ENCODE peak calls at places on chromosomes 7 and 10, in five cellular contexts. V is mucosa of descending colon, D is tibial artery, Z is body of pancreas, O is thoracic aorta. A is an unnamed sample.

GRCh38 chr10:370222-370825 is 235.1 kb downstream of the ZMYND11 start:
- DNase-seq in Z (no peak), O (no peak), V (no peak), D (no peak), A (no peak)

GRCh38 chr10:35789996-35790395 is 147.9 kb upstream of the FZD8 start:
- DNase-seq in V (no peak), Z (no peak), D (no peak), O (no peak), A (no peak)

GRCh38 chr10:108817572-108817971 is 1105.7 kb downstream of the XPNPEP1 start:
- DNase-seq in V (no peak), D (no peak), O (no peak), Z (no peak), A (no peak)

GRCh38 chr7:55657654-55658053 is 85.4 kb upstream of the VOPP1 start:
- DNase-seq in D (no peak), Z (no peak), V (no peak), O (no peak), A (peak)

GRCh38 chr10:68242051-68242450 is 10.1 kb upstream of the ATOH7 start:
- DNase-seq in V (no peak), Z (no peak), O (no peak), D (no peak), A (no peak)

GRCh38 chr7:151013728-151014497 is 10.4 kb downstream of the ATG9B start:
- DNase-seq in V (peak), Z (peak), D (no peak), O (peak), A (peak)

GRCh38 chr7:101816499-101817030 is 861 bp upstream of the CUX1 start:
- DNase-seq in Z (peak), O (no peak), D (peak), V (peak), A (peak)

GRCh38 chr7:121761399-121761798 is 111.6 kb upstream of the PTPRZ1 start:
- DNase-seq in Z (no peak), D (no peak), V (no peak), O (no peak), A (no peak)

GRCh38 chr10:132615346-132616169 is 78.0 kb downstream of the INPP5A start:
- DNase-seq in D (no peak), O (no peak), Z (peak), V (peak), A (no peak)

GRCh38 chr10:119862524-119862923 is 10.1 kb downstream of the MCMBP start:
- DNase-seq in O (no peak), D (no peak), V (no peak), Z (no peak), A (peak)

GRCh38 chr7:115731796-115732471 is 298.6 kb downstream of the TFEC start:
- DNase-seq in Z (no peak), V (no peak), D (no peak), O (no peak), A (no peak)

GRCh38 chr10:101367569-101368453 is 13.8 kb downstream of the BTRC start:
- DNase-seq in O (no peak), V (no peak), D (no peak), Z (no peak), A (no peak)

GRCh38 chr7:112566392-112567324 is 85.9 kb downstream of the LSMEM1 start:
- DNase-seq in V (no peak), O (no peak), Z (no peak), D (no peak), A (no peak)

GRCh38 chr7:82623812-82624211 is 180.2 kb upstream of the CACNA2D1 start:
- DNase-seq in V (no peak), O (no peak), Z (no peak), D (no peak), A (no peak)

GRCh38 chr7:76191783-76192240 is 9.9 kb upstream of the SRRM3 start:
- DNase-seq in V (no peak), D (no peak), Z (no peak), O (no peak), A (peak)

GRCh38 chr7:15667999-15668398 is 18.5 kb downstream of the MEOX2 start:
- DNase-seq in Z (no peak), O (no peak), D (no peak), V (no peak), A (no peak)

GRCh38 chr7:455110-455928 is 64.3 kb downstream of the PDGFA start:
- DNase-seq in O (peak), V (peak), D (peak), Z (peak), A (no peak)

DNA sequence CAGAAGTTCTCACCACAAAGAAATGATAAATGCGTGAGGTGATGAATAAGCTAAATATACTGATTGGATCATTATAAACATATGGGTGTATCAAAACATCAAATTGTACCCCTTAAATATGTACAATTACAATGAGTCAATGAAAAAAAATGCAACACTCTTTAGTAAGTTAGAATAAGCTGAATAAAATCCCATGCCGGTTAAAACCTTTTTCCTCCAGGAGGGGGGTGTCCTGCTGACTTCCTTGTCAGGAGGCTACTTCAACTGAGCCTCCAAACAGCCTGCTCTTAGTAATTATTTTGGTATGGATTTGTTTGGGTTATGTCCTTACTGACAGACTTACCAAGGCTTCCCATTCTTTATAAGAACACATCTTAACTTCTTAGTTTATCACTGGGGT is 649.1 kb downstream of the INHBA start:
- DNase-seq in Z (no peak), V (no peak), D (no peak), O (no peak), A (no peak)
- TF ChIP-seq CTCF in Z (no peak), V (no peak), D (no peak), O (no peak), A (no peak)

DNA sequence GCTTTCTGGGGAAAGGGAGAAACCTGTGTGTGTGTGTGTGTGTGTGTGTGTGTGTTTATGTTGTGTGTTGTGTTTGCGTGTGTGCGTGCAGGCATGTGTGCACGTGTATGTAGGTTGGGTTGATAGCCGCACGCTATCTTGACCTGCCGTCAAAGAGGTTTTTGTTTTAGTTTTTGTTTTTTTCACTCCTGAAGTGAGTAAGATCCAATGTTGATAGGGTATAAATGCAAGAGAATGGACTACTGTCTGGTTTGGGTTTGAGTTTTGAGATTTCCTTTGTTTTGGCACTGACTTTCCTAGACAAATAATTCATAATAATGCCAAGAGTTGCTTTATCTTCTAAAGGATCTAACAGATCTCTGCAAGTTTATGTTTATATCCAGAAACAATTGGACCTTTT is 27.8 kb downstream of the POU6F2 start:
- DNase-seq in D (no peak), Z (no peak), O (no peak), V (no peak), A (no peak)
- TF ChIP-seq CTCF in D (no peak), Z (no peak), O (no peak), V (no peak), A (no peak)

DNA sequence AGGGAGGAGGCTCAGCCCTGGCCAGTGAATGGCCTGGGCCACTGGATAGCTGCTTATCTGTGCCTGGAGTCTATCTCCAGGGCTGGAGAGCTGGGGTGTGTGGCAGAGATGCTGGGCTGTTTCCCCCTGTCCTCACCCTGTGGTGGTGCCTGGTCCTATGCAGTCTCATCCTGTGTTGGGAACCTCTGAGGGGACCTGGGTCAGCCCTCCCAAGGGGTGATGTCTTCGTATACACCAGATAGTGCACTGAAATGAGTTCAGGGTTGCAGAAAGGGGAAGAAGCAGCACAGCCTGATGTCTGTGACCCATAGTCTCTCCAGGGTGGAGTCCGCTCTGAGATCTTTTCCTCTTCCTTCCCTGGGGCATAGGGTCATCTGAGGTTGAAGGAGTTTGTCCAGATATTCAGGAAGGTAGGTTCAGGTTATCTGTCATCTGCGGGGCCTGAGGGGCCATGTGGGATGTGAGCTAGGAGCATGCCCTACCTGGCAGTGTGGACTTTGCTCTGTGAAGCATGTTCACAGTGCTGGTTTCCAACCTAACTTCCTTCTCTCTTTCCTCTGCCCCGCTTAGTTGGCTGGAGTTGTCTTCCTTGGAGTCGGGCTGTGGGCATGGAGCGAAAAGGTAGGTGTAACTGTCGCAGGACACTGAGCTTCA is 33.4 kb upstream of the SH2D4B start:
- DNase-seq in V (no peak), Z (peak), O (no peak), D (no peak), A (no peak)
- TF ChIP-seq CTCF in V (no peak), Z (no peak), O (no peak), D (no peak), A (no peak)

DNA sequence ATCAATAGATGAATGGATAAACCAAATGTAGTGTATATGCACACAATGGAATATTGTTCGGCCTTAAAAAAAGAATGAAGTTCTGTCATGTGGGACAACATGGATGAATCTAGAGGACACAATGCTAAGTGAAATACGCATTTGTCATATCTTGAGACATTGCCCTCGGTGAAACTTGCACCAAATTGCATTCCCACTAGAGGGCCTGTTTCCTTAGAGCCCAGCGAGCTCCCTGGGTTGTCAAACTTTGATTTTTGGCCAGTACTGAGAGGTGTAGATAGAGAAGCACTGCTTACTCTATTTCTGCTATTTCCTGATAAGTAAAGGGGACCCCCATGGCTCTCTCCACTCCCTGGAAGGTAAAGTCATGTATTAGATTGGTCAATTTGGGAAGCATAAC is 157.1 kb downstream of the GPAM start:
- DNase-seq in D (no peak), V (no peak), Z (no peak), O (no peak), A (no peak)
- TF ChIP-seq CTCF in D (no peak), V (no peak), Z (no peak), O (no peak), A (no peak)

GRCh38 chr10:113080621-113081229 is 130.7 kb downstream of the TCF7L2 start:
- DNase-seq in O (no peak), Z (no peak), D (no peak), V (no peak), A (no peak)
- TF ChIP-seq CTCF in O (no peak), Z (no peak), D (no peak), V (no peak), A (no peak)

DNA sequence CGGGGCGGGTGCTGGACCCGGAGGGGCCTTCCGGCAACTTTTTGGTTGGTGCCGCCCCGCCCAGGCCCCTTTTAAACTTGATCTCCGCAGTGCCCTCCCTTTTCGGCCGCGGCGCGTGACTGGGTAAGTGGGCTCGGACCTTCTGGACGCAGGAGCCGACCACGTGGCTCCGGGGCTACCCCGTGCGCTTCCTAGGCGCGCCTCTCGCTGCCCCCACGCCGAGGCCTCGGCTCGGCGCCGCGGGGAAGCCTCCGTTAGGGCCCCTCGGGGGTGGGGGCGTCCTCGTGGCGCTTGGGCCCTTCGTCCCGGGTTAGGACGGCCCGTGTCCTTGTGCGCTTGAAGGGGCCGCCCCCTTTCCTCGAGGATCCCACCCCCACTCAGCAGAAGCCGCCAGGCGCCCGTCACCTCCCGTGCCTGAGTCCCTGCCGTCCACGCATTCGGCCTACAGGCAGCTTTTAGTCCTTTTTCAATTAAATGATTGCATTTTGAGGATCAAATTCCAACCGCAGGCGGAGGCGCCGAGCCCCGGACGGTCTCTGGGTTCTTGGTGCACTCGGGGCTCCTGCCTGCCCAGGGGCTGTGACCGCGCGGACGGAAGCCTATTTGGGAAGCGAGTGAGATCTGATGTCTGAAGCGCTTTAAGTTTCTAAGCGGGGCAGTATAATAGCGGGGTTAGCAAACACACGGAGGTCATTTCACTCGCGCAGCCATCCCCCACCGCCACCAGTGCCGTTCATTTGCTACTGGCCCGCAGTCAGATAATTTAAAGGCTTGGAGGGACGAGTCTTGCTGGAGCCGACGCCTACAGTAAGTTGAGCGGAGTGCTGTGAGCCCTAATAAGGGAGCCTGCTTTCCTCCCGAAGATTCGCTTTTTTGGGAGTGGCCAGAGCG is 31.8 kb upstream of the TOMM7 start:
- DNase-seq in D (peak), O (peak), Z (peak), V (peak), A (peak)
- TF ChIP-seq CTCF in D (peak), O (peak), Z (peak), V (peak), A (no peak)

DNA sequence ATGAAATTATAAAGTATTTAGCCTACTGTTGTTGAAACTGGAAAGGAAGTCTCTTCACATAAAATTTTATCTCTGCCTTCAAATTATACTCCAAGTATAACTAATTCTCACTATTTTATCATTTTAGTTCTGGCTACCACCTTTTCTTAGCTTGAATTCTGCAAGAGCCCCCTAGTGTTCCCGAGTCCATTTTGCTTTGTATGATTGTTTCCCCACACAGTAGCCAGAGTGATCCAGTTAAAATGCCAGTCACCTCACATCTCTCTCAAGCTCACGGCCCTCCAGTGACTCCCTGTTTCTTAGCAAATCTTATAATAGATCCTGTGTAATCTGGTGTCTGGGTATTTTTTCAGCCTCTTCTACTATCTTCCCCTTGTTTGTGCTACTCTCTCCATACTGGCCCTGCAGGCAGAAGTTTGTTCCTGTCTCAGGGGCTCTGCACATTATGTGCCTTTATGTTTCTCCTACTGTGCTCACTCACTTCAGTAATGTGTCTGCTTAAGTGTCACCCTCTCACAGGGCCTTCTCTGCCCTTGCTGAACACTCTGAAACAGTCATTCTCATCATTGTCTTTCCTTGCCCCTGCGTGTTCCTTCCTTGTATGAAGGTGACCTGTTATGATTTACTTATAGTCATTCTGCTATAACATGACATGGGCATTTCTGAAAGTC is 8.9 kb downstream of the WAC start:
- DNase-seq in O (no peak), D (no peak), Z (no peak), V (no peak), A (no peak)
- TF ChIP-seq CTCF in O (no peak), D (no peak), Z (no peak), V (no peak), A (no peak)

GRCh38 chr10:29658984-29659769 is 24.4 kb upstream of the SVIL start:
- DNase-seq in O (no peak), D (peak), V (no peak), Z (no peak), A (peak)
- TF ChIP-seq CTCF in O (peak), D (peak), V (no peak), Z (peak), A (no peak)

A was measured in GM12865.